ENCODE peak calls at places on chromosome 22, in eight cellular contexts. D, Z, K, Y, J, S, U and A are unnamed samples.
A peak's percentile ranks its signal among the peaks of the same experiment; 100 is the strongest.

GRCh38 chr22:20130739-20131592 is 638 bp upstream of the ZDHHC8 start:
- DNase-seq in Y (peak; percentile 84), J (peak; percentile 47), K (peak; percentile 73), Z (peak; percentile 65), U (peak; percentile 75), S (peak; percentile 91), D (peak; percentile 67), A (peak; percentile 62)

GRCh38 chr22:49936973-49937757 is 18.7 kb downstream of the CRELD2 start:
- DNase-seq in Y (peak; percentile 61), D (no peak), S (no peak), K (no peak), U (no peak), Z (no peak), J (no peak), A (no peak)

GRCh38 chr22:20569059-20570058 is 61.9 kb downstream of the MED15 start:
- DNase-seq in U (peak; percentile 92), S (peak; percentile 91), Y (peak; percentile 26), K (peak; percentile 92), J (peak; percentile 75), D (peak; percentile 62), Z (peak; percentile 34), A (peak; percentile 94)

GRCh38 chr22:23306438-23306921 is 126.2 kb downstream of the BCR start:
- DNase-seq in U (no peak), Z (no peak), K (no peak), Y (no peak), S (no peak), J (no peak), D (no peak), A (no peak)

GRCh38 chr22:33461698-33462434 is 403.7 kb upstream of the SYN3 start:
- DNase-seq in Y (no peak), K (no peak), S (no peak), D (no peak), U (no peak), Z (no peak), J (peak; percentile 4), A (no peak)

GRCh38 chr22:39958009-39958711 is 2.0 kb upstream of the TMA7B start:
- DNase-seq in Z (no peak), J (no peak), S (no peak), Y (no peak), K (no peak), D (no peak), U (no peak), A (no peak)

GRCh38 chr22:19986410-19987341 is 29.9 kb downstream of the ARVCF start:
- DNase-seq in S (peak; percentile 94), Z (peak; percentile 24), U (peak; percentile 72), K (peak; percentile 50), D (peak; percentile 64), J (peak; percentile 41), Y (peak; percentile 34), A (no peak)

GRCh38 chr22:48811885-48812284 is 1015.8 kb downstream of the BRD1 start:
- DNase-seq in J (no peak), Y (no peak), S (no peak), D (no peak), K (no peak), Z (no peak), U (no peak), A (no peak)

GRCh38 chr22:22171357-22172218 is 73.0 kb upstream of the VPREB1 start:
- DNase-seq in Z (no peak), J (peak; percentile 52), Y (no peak), D (no peak), K (no peak), S (no peak), U (no peak), A (no peak)

GRCh38 chr22:34067031-34067430 is 146.8 kb upstream of the LARGE1 start:
- DNase-seq in K (no peak), J (no peak), U (no peak), Z (no peak), Y (no peak), D (no peak), S (no peak), A (no peak)